ENCODE peak calls at places on chromosomes 1 and 21, in nine cellular contexts. W is neural progenitor cell, E is IMR-90, Q is astrocyte, H is H9, D is DND-41, R is mesenchymal stem cell, T is hepatocyte, A is mesendoderm. Y is an unnamed sample.

GRCh38 chr1:58893257-58893869 is 109.5 kb upstream of the JUN start:
- DNase-seq in Q (no peak), A (no peak), D (no peak), R (no peak), H (no peak), T (no peak), E (no peak), W (no peak), Y (no peak)

GRCh38 chr1:53127546-53127945 is 14.9 kb downstream of the SLC1A7 start:
- DNase-seq in H (no peak), A (no peak), E (peak; percentile 35), D (peak; percentile 12), W (no peak), R (no peak), T (no peak), Q (no peak), Y (no peak)

GRCh38 chr1:233180626-233181364 is 114.7 kb downstream of the PCNX2 start:
- DNase-seq in E (no peak), H (peak; percentile 41), W (no peak), T (no peak), Q (no peak), D (no peak), A (peak; percentile 13), R (no peak), Y (peak; percentile 33)

GRCh38 chr21:17602874-17603273 is 9.8 kb downstream of the BTG3 start:
- DNase-seq in E (peak; percentile 74), D (no peak), A (no peak), Q (peak; percentile 73), R (peak; percentile 18), H (no peak), W (no peak), T (no peak), Y (no peak)

GRCh38 chr1:6271554-6271953 is 10.7 kb upstream of the GPR153 start:
- DNase-seq in Q (peak; percentile 45), A (no peak), E (no peak), W (no peak), R (peak; percentile 25), T (peak; percentile 50), D (no peak), H (no peak), Y (no peak)

GRCh38 chr1:50268049-50268448 is 155.2 kb downstream of the DMRTA2 start:
- DNase-seq in D (peak; percentile 66), W (peak; percentile 40), A (peak; percentile 85), T (peak; percentile 34), R (no peak), Q (no peak), E (no peak), H (peak; percentile 64), Y (peak; percentile 85)

GRCh38 chr1:203176273-203176672 is 647 bp upstream of the MYBPH start:
- DNase-seq in D (no peak), A (no peak), T (no peak), H (no peak), W (no peak), E (no peak), R (no peak), Q (no peak), Y (no peak)

GRCh38 chr1:3293563-3294080 is 160.8 kb upstream of the ARHGEF16 start:
- DNase-seq in T (no peak), R (no peak), E (no peak), W (no peak), D (no peak), Q (no peak), A (no peak), H (no peak), Y (no peak)

GRCh38 chr1:46793126-46793525 is 5.7 kb upstream of the CYP4B1 start:
- DNase-seq in Q (no peak), E (no peak), R (no peak), D (no peak), A (no peak), T (no peak), H (no peak), W (no peak), Y (no peak)

GRCh38 chr1:55214903-55215193 is 316 bp downstream of the USP24 start:
- DNase-seq in A (peak; percentile 76), R (peak; percentile 64), T (peak; percentile 61), Q (peak; percentile 46), H (peak; percentile 58), D (no peak), W (peak; percentile 81), E (peak; percentile 49), Y (peak; percentile 62)

GRCh38 chr1:59972216-59972924 is 45.8 kb upstream of the CYP2J2 start:
- DNase-seq in E (peak; percentile 8), D (no peak), Q (no peak), T (no peak), H (no peak), W (no peak), A (no peak), R (no peak), Y (no peak)

GRCh38 chr1:181112071-181112929 is 23.8 kb downstream of the IER5 start:
- DNase-seq in H (no peak), E (peak; percentile 100), T (peak; percentile 86), Q (peak; percentile 99), D (no peak), R (peak; percentile 98), A (peak; percentile 95), W (no peak), Y (no peak)

GRCh38 chr1:33392639-33393038 is 38.3 kb downstream of the PHC2 start:
- DNase-seq in T (no peak), Q (no peak), H (no peak), D (no peak), E (peak; percentile 64), W (no peak), R (peak; percentile 83), A (peak; percentile 53), Y (peak; percentile 52)

GRCh38 chr1:84077476-84078107 is 66.5 kb upstream of the PRKACB start:
- DNase-seq in H (peak; percentile 81), W (peak; percentile 94), D (peak; percentile 89), E (peak; percentile 64), T (peak; percentile 93), Q (peak; percentile 58), R (peak; percentile 85), A (peak; percentile 90), Y (peak; percentile 83)

GRCh38 chr21:29818520-29818919 is 121.3 kb downstream of the GRIK1 start:
- DNase-seq in R (no peak), T (no peak), A (no peak), E (no peak), H (no peak), D (no peak), Q (no peak), W (no peak), Y (no peak)

DNA sequence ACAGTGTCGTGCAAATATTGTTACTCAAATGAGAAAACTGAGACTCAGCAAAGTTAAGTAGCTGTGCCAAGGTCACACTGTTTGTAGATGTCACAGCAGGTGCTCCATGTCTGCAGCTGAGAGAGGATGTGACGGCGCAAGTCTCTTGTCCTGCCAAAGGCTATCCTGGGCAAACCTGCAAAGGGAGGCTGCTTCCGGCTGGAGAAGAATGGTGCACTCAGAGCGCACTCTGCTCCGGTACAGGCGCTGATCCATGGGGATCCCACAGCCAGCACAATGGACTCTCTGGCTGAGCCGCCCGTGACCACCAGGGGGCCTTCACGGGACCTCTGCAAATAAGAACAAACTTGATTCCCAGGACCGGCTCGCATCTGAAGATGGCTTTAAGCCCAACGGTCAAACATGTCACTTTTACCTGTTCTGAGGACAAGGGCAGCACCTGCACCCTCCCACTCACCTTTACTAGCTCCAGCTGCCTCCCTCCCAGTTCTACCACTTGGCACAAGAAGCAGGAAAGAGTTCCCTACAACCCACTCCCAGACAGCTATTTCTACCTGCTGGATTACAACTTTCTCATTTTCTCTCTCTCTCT is 21.9 kb downstream of the RD3 start:
- DNase-seq in H (peak; percentile 95), A (peak; percentile 91), W (peak; percentile 89), R (peak; percentile 66), T (peak; percentile 88), E (peak; percentile 64), Q (peak; percentile 38), D (peak; percentile 23), Y (peak; percentile 94)
- H3K4me2 ChIP-seq in H (no peak overlapping the region), A (no peak overlapping the region), W (peak overlapping the region; percentile 58), R (no peak overlapping the region), T (peak overlapping the region; percentile 58), E (peak overlapping the region; percentile 64), Q (no peak overlapping the region), D (no peak overlapping the region), Y (no peak overlapping the region)

DNA sequence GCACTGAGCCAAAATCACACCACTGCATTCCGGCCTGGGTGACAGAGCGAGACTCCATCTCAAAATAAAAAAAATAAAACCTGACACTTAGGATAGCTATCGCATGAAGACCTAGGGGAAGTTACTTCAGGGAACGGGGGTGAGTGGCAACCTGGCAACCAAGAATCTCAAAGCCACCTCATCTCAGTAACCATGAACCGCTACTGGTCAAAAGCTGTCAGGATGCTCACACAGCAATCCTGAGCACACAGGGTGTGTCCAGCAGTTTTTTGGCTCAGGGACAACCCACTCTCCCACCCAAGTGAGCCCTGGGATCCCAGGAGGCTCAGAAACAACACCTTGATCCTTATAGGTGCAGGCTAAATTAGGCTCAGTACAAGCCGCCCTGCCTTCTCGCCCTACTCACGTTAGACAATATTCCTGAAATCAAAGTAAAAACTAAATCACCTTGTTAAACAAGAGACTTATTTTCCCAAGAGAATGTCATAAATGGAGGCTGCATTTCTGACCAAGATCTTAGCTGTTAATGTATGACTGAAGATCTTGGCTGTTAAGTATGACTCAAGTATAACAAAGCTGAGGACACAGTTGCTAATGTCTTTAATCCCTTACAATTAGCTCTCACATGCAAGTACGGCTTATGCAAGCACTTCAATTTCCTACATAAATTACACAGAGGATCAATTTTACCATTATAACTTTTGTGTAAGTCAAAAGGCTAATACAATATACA is 48.3 kb upstream of the NADK start:
- DNase-seq in A (no peak), Q (peak; percentile 29), R (peak; percentile 27), E (no peak), W (no peak), T (no peak), H (no peak), D (no peak), Y (no peak)
- H3K4me2 ChIP-seq in A (no peak overlapping the region), Q (peak overlapping the region; percentile 25), R (peak overlapping the region; percentile 41), E (no peak overlapping the region), W (no peak overlapping the region), T (peak overlapping the region; percentile 41), H (no peak overlapping the region), D (no peak overlapping the region), Y (no peak overlapping the region)

GRCh38 chr1:43207229-43207853 is 35.2 kb downstream of the CFAP57 start:
- DNase-seq in W (no peak), T (peak; percentile 64), D (no peak), Q (peak; percentile 14), E (peak; percentile 70), A (peak; percentile 46), R (peak; percentile 92), H (peak; percentile 35), Y (no peak)
- H3K4me2 ChIP-seq in W (no peak overlapping the region), T (peak overlapping the region; percentile 62), D (no peak overlapping the region), Q (peak overlapping the region; percentile 80), E (peak overlapping the region; percentile 74), A (no peak overlapping the region), R (peak overlapping the region; percentile 18), H (no peak overlapping the region), Y (peak overlapping the region; percentile 3)

DNA sequence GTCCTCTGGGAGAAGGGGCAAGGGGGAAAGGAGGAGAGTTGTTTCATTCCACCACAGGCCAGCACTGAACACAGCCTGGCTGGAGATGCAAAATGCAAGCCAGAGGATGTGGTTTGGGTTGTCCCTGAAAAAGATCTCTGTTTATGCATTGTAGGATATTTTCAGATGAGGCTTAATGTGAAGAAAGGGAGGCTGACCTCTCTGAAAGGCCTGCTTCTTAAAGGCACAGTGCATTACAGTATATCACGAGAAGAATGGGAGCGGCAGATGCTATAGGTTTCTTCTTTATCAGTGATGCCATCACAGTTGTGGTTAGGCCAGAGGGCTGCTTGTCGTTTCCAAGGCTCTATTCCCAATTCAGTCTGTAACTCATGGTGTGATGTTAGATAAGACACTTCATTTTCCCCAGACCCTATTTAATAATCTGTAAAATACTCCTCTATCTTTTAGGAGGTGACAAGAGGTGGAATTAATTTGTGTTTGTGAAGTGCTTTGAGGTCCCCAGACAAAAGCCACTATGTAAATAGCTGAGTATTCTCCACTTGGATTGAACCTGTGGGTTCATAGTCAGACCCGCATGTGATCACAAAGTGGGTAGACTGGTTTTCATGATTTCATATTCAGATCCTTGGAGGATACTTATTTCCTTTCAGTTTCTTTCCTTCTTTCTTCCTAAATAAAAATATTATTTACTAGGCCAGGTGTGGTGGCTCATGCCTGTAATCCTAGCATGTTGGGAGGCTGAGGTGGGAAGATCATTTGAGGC is 76.5 kb upstream of the WDR26 start:
- DNase-seq in A (peak; percentile 40), D (peak; percentile 33), T (no peak), E (peak; percentile 73), H (no peak), Q (peak; percentile 62), W (no peak), R (peak; percentile 75), Y (no peak)
- H3K4me2 ChIP-seq in A (no peak overlapping the region), D (no peak overlapping the region), T (no peak overlapping the region), E (peak overlapping the region; percentile 64), H (no peak overlapping the region), Q (peak overlapping the region; percentile 60), W (no peak overlapping the region), R (no peak overlapping the region), Y (no peak overlapping the region)

Y was measured in GM23338.